ENCODE peak calls at places on chromosomes 16 and 17, in nine cellular contexts. C, I, M, A, R, Y, T, S and X are unnamed samples.

GRCh38 chr17:31415640-31416502 is 24.4 kb downstream of the RAB11FIP4 start:
- DNase-seq in C (no peak), I (no peak), M (no peak), A (no peak), R (no peak), Y (no peak), T (no peak), S (no peak), X (no peak)

GRCh38 chr17:27824176-27824575 is 23.8 kb upstream of the NOS2 start:
- DNase-seq in C (no peak), I (no peak), M (no peak), A (no peak), R (no peak), Y (no peak), T (no peak), S (no peak), X (no peak)

GRCh38 chr17:75074532-75074931 is 13.2 kb upstream of the SLC16A5 start:
- DNase-seq in C (no peak), I (no peak), M (no peak), A (no peak), R (no peak), Y (no peak), T (peak; percentile 61), S (no peak), X (no peak)

GRCh38 chr17:78111727-78112507 is 16.6 kb downstream of the TMC6 start:
- DNase-seq in C (no peak), I (no peak), M (no peak), A (no peak), R (no peak), Y (no peak), T (no peak), S (peak; percentile 62), X (no peak)

GRCh38 chr16:31880322-31880979 is 6.8 kb downstream of the ZNF267 start:
- DNase-seq in C (no peak), I (peak; percentile 87), M (no peak), A (no peak), R (no peak), Y (peak; percentile 65), T (peak; percentile 44), S (no peak), X (no peak)

GRCh38 chr16:69796285-69797118 is 34.4 kb downstream of the WWP2 start:
- DNase-seq in C (peak; percentile 45), I (peak; percentile 81), M (peak; percentile 38), A (peak; percentile 50), R (no peak), Y (peak; percentile 85), T (peak; percentile 66), S (peak; percentile 69), X (peak; percentile 48)

GRCh38 chr17:8799001-8799850 is at the start of gene MFSD6L:
- DNase-seq in C (no peak), I (peak; percentile 45), M (no peak), A (peak; percentile 84), R (no peak), Y (no peak), T (no peak), S (no peak), X (peak; percentile 86)

GRCh38 chr17:15379659-15380058 is 38.3 kb upstream of the TEKT3 start:
- DNase-seq in C (no peak), I (no peak), M (no peak), A (no peak), R (no peak), Y (no peak), T (no peak), S (no peak), X (no peak)

GRCh38 chr17:22270381-22270780 is 578.1 kb downstream of the KCNJ18 start:
- DNase-seq in C (no peak), I (no peak), M (no peak), A (no peak), R (no peak), Y (no peak), T (no peak), S (no peak), X (no peak)

DNA sequence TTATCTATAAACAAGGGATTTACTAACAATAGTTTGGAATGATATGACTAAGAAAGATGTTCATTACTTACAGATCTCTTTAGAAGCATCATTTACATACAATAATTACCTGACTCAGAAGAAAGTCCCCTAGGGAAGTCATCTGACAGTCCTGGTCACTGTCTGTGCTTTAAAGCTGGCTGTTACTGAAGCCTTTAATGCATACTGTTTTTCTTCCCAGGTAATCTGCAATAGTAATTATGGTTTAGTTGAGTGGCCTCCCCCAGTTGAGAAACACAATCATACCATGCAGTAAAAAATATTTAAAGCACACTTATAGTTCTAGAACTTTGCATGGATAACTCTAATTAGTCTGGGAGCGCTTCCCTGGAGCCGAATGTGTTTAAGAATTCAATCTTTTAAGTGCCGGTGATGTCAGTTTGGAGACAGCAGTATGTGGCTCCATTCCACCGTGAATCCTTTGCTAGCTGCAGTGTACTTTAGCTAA is 121.1 kb downstream of the PRKCA start:
- DNase-seq in C (no peak), I (no peak), M (no peak), A (no peak), R (no peak), Y (no peak), T (no peak), S (no peak), X (no peak)
- H3K9me3 ChIP-seq in C (no peaks in the 10 kb centered on the region), I (no peaks in the 10 kb centered on the region), M (peaks cover 2% of the 10 kb centered on the region), A (no peaks in the 10 kb centered on the region), R (no peaks in the 10 kb centered on the region), Y (no peaks in the 10 kb centered on the region), T (no peaks in the 10 kb centered on the region), S (no peaks in the 10 kb centered on the region), X (no peaks in the 10 kb centered on the region)

DNA sequence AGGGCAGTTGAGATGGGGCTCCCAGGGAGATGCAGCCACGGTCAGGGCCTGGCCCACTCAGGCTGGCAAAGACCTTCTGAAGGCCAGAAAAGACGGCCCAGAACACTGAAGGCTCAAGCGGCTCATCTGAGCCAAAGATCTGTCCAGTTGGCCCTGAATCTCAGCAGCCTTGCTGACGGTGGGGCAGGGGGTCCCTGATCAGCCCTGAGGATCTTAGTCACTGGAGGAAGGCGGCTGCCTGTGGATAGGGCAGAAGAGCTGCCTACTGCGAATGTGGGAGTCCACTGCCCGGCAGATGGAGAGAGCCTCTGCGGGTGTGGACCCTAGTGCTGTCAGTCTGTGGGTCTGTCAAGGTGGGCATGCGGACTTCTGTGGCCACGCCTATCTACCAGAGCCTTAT is 1738.2 kb downstream of the TP53TG3F start:
- DNase-seq in C (no peak), I (no peak), M (peak; percentile 24), A (no peak), R (no peak), Y (no peak), T (no peak), S (no peak), X (peak; percentile 25)
- H3K9me3 ChIP-seq in C (peaks cover 31% of the 10 kb centered on the region), I (no peaks in the 10 kb centered on the region), M (peaks cover 27% of the 10 kb centered on the region), A (peaks cover 67% of the 10 kb centered on the region), R (peaks cover 3% of the 10 kb centered on the region), Y (peaks cover 4% of the 10 kb centered on the region), T (no peaks in the 10 kb centered on the region), S (no peaks in the 10 kb centered on the region), X (no peaks in the 10 kb centered on the region)

GRCh38 chr17:67198131-67198530 is 46.9 kb downstream of the HELZ start:
- DNase-seq in C (no peak), I (no peak), M (no peak), A (no peak), R (no peak), Y (no peak), T (no peak), S (no peak), X (no peak)
- H3K9me3 ChIP-seq in C (no peaks in the 10 kb centered on the region), I (no peaks in the 10 kb centered on the region), M (no peaks in the 10 kb centered on the region), A (no peaks in the 10 kb centered on the region), R (no peaks in the 10 kb centered on the region), Y (no peaks in the 10 kb centered on the region), T (no peaks in the 10 kb centered on the region), S (no peaks in the 10 kb centered on the region), X (no peaks in the 10 kb centered on the region)

GRCh38 chr16:35788381-35788780 is 2329.0 kb downstream of the TP53TG3F start:
- DNase-seq in C (no peak), I (no peak), M (no peak), A (no peak), R (no peak), Y (no peak), T (no peak), S (no peak), X (no peak)
- H3K9me3 ChIP-seq in C (no peaks in the 10 kb centered on the region), I (peaks cover 2% of the 10 kb centered on the region), M (peaks cover 39% of the 10 kb centered on the region), A (peaks cover 91% of the 10 kb centered on the region), R (no peaks in the 10 kb centered on the region), Y (peaks cover 21% of the 10 kb centered on the region), T (no peaks in the 10 kb centered on the region), S (no peaks in the 10 kb centered on the region), X (no peaks in the 10 kb centered on the region)